ENCODE peak calls at places on chromosomes 6 and 20, in ten cellular contexts. One of them, this sample, is unnamed.

GRCh38 chr20:5198651-5198924 is 71.8 kb downstream of the CDS2 start:
- DNase-seq in transverse colon: no peak
- DNase-seq in tibial nerve: no peak
- DNase-seq in adrenal gland: no peak
- DNase-seq in H9: no peak
- DNase-seq in stomach: no peak
- DNase-seq in naive thymus-derived CD4-positive, alpha-beta T cell: no peak
- DNase-seq in cardiac muscle cell: no peak
- DNase-seq in psoas muscle: no peak
- DNase-seq in CD8-positive, alpha-beta memory T cell: no peak
- DNase-seq in this sample: no peak

GRCh38 chr6:158008894-158009891 is 27.5 kb downstream of the SYNJ2 start:
- DNase-seq in transverse colon: peak; percentile 43
- DNase-seq in tibial nerve: peak; percentile 47
- DNase-seq in adrenal gland: peak; percentile 58
- DNase-seq in H9: no peak
- DNase-seq in stomach: no peak
- DNase-seq in naive thymus-derived CD4-positive, alpha-beta T cell: no peak
- DNase-seq in cardiac muscle cell: no peak
- DNase-seq in psoas muscle: peak; percentile 81
- DNase-seq in CD8-positive, alpha-beta memory T cell: no peak
- DNase-seq in this sample: peak; percentile 67

GRCh38 chr6:73732845-73733675 is 37.1 kb downstream of the CD109 start:
- DNase-seq in transverse colon: peak; percentile 62
- DNase-seq in tibial nerve: peak; percentile 23
- DNase-seq in adrenal gland: peak; percentile 47
- DNase-seq in H9: peak; percentile 71
- DNase-seq in stomach: peak; percentile 59
- DNase-seq in naive thymus-derived CD4-positive, alpha-beta T cell: peak; percentile 34
- DNase-seq in cardiac muscle cell: peak; percentile 80
- DNase-seq in psoas muscle: no peak
- DNase-seq in CD8-positive, alpha-beta memory T cell: peak; percentile 42
- DNase-seq in this sample: peak; percentile 66

GRCh38 chr6:31799781-31800180 is 4.2 kb upstream of the VARS1 start:
- DNase-seq in transverse colon: no peak
- DNase-seq in tibial nerve: no peak
- DNase-seq in adrenal gland: no peak
- DNase-seq in H9: no peak
- DNase-seq in stomach: no peak
- DNase-seq in naive thymus-derived CD4-positive, alpha-beta T cell: no peak
- DNase-seq in cardiac muscle cell: no peak
- DNase-seq in psoas muscle: no peak
- DNase-seq in CD8-positive, alpha-beta memory T cell: no peak
- DNase-seq in this sample: no peak

GRCh38 chr20:23230766-23231385 is 119.7 kb upstream of the NXT1 start:
- DNase-seq in transverse colon: no peak
- DNase-seq in tibial nerve: no peak
- DNase-seq in adrenal gland: no peak
- DNase-seq in H9: no peak
- DNase-seq in stomach: no peak
- DNase-seq in naive thymus-derived CD4-positive, alpha-beta T cell: no peak
- DNase-seq in cardiac muscle cell: no peak
- DNase-seq in psoas muscle: no peak
- DNase-seq in CD8-positive, alpha-beta memory T cell: no peak
- DNase-seq in this sample: no peak

GRCh38 chr6:21327326-21328140 is 266.0 kb upstream of the SOX4 start:
- DNase-seq in transverse colon: no peak
- DNase-seq in tibial nerve: no peak
- DNase-seq in adrenal gland: no peak
- DNase-seq in H9: peak; percentile 58
- DNase-seq in stomach: no peak
- DNase-seq in naive thymus-derived CD4-positive, alpha-beta T cell: no peak
- DNase-seq in cardiac muscle cell: no peak
- DNase-seq in psoas muscle: no peak
- DNase-seq in CD8-positive, alpha-beta memory T cell: no peak
- DNase-seq in this sample: no peak

GRCh38 chr20:16556299-16556698 is 16.9 kb downstream of the KIF16B start:
- DNase-seq in transverse colon: no peak
- DNase-seq in tibial nerve: no peak
- DNase-seq in adrenal gland: no peak
- DNase-seq in H9: no peak
- DNase-seq in stomach: no peak
- DNase-seq in naive thymus-derived CD4-positive, alpha-beta T cell: no peak
- DNase-seq in cardiac muscle cell: no peak
- DNase-seq in psoas muscle: no peak
- DNase-seq in CD8-positive, alpha-beta memory T cell: no peak
- DNase-seq in this sample: no peak

GRCh38 chr6:104212977-104213696 is 646.6 kb downstream of the HACE1 start:
- DNase-seq in transverse colon: no peak
- DNase-seq in tibial nerve: no peak
- DNase-seq in adrenal gland: no peak
- DNase-seq in H9: no peak
- DNase-seq in stomach: no peak
- DNase-seq in naive thymus-derived CD4-positive, alpha-beta T cell: no peak
- DNase-seq in cardiac muscle cell: no peak
- DNase-seq in psoas muscle: no peak
- DNase-seq in CD8-positive, alpha-beta memory T cell: no peak
- DNase-seq in this sample: no peak

GRCh38 chr6:151561238-151561637 is 67.4 kb downstream of the CCDC170 start:
- DNase-seq in transverse colon: no peak
- DNase-seq in tibial nerve: no peak
- DNase-seq in adrenal gland: no peak
- DNase-seq in H9: no peak
- DNase-seq in stomach: no peak
- DNase-seq in naive thymus-derived CD4-positive, alpha-beta T cell: no peak
- DNase-seq in cardiac muscle cell: no peak
- DNase-seq in psoas muscle: no peak
- DNase-seq in CD8-positive, alpha-beta memory T cell: no peak
- DNase-seq in this sample: no peak

GRCh38 chr6:144879436-144879835 is 594.3 kb downstream of the UTRN start:
- DNase-seq in transverse colon: no peak
- DNase-seq in tibial nerve: no peak
- DNase-seq in adrenal gland: no peak
- DNase-seq in H9: no peak
- DNase-seq in stomach: no peak
- DNase-seq in naive thymus-derived CD4-positive, alpha-beta T cell: no peak
- DNase-seq in cardiac muscle cell: no peak
- DNase-seq in psoas muscle: no peak
- DNase-seq in CD8-positive, alpha-beta memory T cell: no peak
- DNase-seq in this sample: no peak

GRCh38 chr20:54062812-54063280 is 7.5 kb downstream of the BCAS1 start:
- DNase-seq in transverse colon: no peak
- DNase-seq in tibial nerve: no peak
- DNase-seq in adrenal gland: no peak
- DNase-seq in H9: no peak
- DNase-seq in stomach: no peak
- DNase-seq in naive thymus-derived CD4-positive, alpha-beta T cell: no peak
- DNase-seq in cardiac muscle cell: peak; percentile 48
- DNase-seq in psoas muscle: no peak
- DNase-seq in CD8-positive, alpha-beta memory T cell: no peak
- DNase-seq in this sample: peak; percentile 37

GRCh38 chr6:137218473-137218916 is 690 bp downstream of the IFNGR1 start:
- DNase-seq in transverse colon: peak; percentile 52
- DNase-seq in tibial nerve: no peak
- DNase-seq in adrenal gland: peak; percentile 60
- DNase-seq in H9: no peak
- DNase-seq in stomach: no peak
- DNase-seq in naive thymus-derived CD4-positive, alpha-beta T cell: peak; percentile 29
- DNase-seq in cardiac muscle cell: peak; percentile 37
- DNase-seq in psoas muscle: peak; percentile 67
- DNase-seq in CD8-positive, alpha-beta memory T cell: peak; percentile 21
- DNase-seq in this sample: no peak

GRCh38 chr6:25004357-25004756 is 68.6 kb upstream of the RIPOR2 start:
- DNase-seq in transverse colon: no peak
- DNase-seq in tibial nerve: no peak
- DNase-seq in adrenal gland: no peak
- DNase-seq in H9: no peak
- DNase-seq in stomach: no peak
- DNase-seq in naive thymus-derived CD4-positive, alpha-beta T cell: no peak
- DNase-seq in cardiac muscle cell: no peak
- DNase-seq in psoas muscle: no peak
- DNase-seq in CD8-positive, alpha-beta memory T cell: no peak
- DNase-seq in this sample: no peak

GRCh38 chr6:1952726-1953360 is 292.6 kb downstream of the GMDS start:
- DNase-seq in transverse colon: no peak
- DNase-seq in tibial nerve: no peak
- DNase-seq in adrenal gland: no peak
- DNase-seq in H9: no peak
- DNase-seq in stomach: no peak
- DNase-seq in naive thymus-derived CD4-positive, alpha-beta T cell: no peak
- DNase-seq in cardiac muscle cell: no peak
- DNase-seq in psoas muscle: no peak
- DNase-seq in CD8-positive, alpha-beta memory T cell: no peak
- DNase-seq in this sample: no peak

GRCh38 chr6:137808191-137808590 is 58.9 kb upstream of the TNFAIP3 start:
- DNase-seq in transverse colon: no peak
- DNase-seq in tibial nerve: no peak
- DNase-seq in adrenal gland: no peak
- DNase-seq in H9: no peak
- DNase-seq in stomach: no peak
- DNase-seq in naive thymus-derived CD4-positive, alpha-beta T cell: no peak
- DNase-seq in cardiac muscle cell: no peak
- DNase-seq in psoas muscle: no peak
- DNase-seq in CD8-positive, alpha-beta memory T cell: no peak
- DNase-seq in this sample: no peak

GRCh38 chr6:168355716-168356522 is 36.3 kb upstream of the DACT2 start:
- DNase-seq in transverse colon: peak; percentile 68
- DNase-seq in tibial nerve: no peak
- DNase-seq in adrenal gland: no peak
- DNase-seq in H9: peak; percentile 57
- DNase-seq in stomach: peak; percentile 64
- DNase-seq in naive thymus-derived CD4-positive, alpha-beta T cell: no peak
- DNase-seq in cardiac muscle cell: peak; percentile 67
- DNase-seq in psoas muscle: peak; percentile 68
- DNase-seq in CD8-positive, alpha-beta memory T cell: no peak
- DNase-seq in this sample: peak; percentile 19

GRCh38 chr6:56370127-56370540 is 122.8 kb upstream of the COL21A1 start:
- DNase-seq in transverse colon: peak; percentile 68
- DNase-seq in tibial nerve: peak; percentile 33
- DNase-seq in adrenal gland: peak; percentile 42
- DNase-seq in H9: peak; percentile 71
- DNase-seq in stomach: peak; percentile 74
- DNase-seq in naive thymus-derived CD4-positive, alpha-beta T cell: no peak
- DNase-seq in cardiac muscle cell: peak; percentile 52
- DNase-seq in psoas muscle: peak; percentile 63
- DNase-seq in CD8-positive, alpha-beta memory T cell: no peak
- DNase-seq in this sample: no peak

GRCh38 chr6:3825851-3826581 is 23.2 kb upstream of the FAM50B start:
- DNase-seq in transverse colon: peak; percentile 78
- DNase-seq in tibial nerve: peak; percentile 79
- DNase-seq in adrenal gland: peak; percentile 84
- DNase-seq in H9: no peak
- DNase-seq in stomach: peak; percentile 92
- DNase-seq in naive thymus-derived CD4-positive, alpha-beta T cell: no peak
- DNase-seq in cardiac muscle cell: no peak
- DNase-seq in psoas muscle: peak; percentile 94
- DNase-seq in CD8-positive, alpha-beta memory T cell: no peak
- DNase-seq in this sample: peak; percentile 17
- H3K27ac ChIP-seq in transverse colon: peak overlapping the region; percentile 83
- H3K27ac ChIP-seq in tibial nerve: peak overlapping the region; percentile 62
- H3K27ac ChIP-seq in adrenal gland: peak overlapping the region; percentile 89
- H3K27ac ChIP-seq in H9: no peak overlapping the region
- H3K27ac ChIP-seq in stomach: peak overlapping the region; percentile 92
- H3K27ac ChIP-seq in naive thymus-derived CD4-positive, alpha-beta T cell: no peak overlapping the region
- H3K27ac ChIP-seq in cardiac muscle cell: no peak overlapping the region
- H3K27ac ChIP-seq in psoas muscle: peak overlapping the region; percentile 89
- H3K27ac ChIP-seq in CD8-positive, alpha-beta memory T cell: no peak overlapping the region
- H3K27ac ChIP-seq in this sample: peak overlapping the region; percentile 85

DNA sequence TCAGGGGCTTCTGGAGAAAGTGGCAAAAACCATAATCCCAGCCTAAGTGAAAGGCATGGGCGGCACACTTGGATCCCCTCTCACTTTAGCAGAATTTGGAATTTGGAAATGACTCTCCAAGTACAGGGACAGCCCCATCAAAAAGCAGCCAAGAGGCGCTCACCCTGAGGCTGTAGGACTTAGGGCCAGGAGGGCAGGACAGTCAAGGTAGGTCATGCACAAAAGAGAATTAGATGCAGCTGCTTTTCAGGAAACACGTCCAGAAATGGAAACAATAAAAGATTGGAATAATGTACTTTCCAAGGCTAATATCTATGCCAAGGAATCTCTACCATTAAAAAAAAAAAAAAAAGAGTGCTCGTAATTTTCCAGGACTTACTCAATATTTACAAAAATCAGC is 20.0 kb downstream of the PREP start:
- DNase-seq in transverse colon: no peak
- DNase-seq in tibial nerve: no peak
- DNase-seq in adrenal gland: no peak
- DNase-seq in H9: no peak
- DNase-seq in stomach: no peak
- DNase-seq in naive thymus-derived CD4-positive, alpha-beta T cell: no peak
- DNase-seq in cardiac muscle cell: no peak
- DNase-seq in psoas muscle: no peak
- DNase-seq in CD8-positive, alpha-beta memory T cell: no peak
- DNase-seq in this sample: no peak
- H3K27ac ChIP-seq in transverse colon: peak overlapping the region; percentile 60
- H3K27ac ChIP-seq in tibial nerve: no peak overlapping the region
- H3K27ac ChIP-seq in adrenal gland: no peak overlapping the region
- H3K27ac ChIP-seq in H9: no peak overlapping the region
- H3K27ac ChIP-seq in stomach: no peak overlapping the region
- H3K27ac ChIP-seq in naive thymus-derived CD4-positive, alpha-beta T cell: no peak overlapping the region
- H3K27ac ChIP-seq in cardiac muscle cell: no peak overlapping the region
- H3K27ac ChIP-seq in psoas muscle: no peak overlapping the region
- H3K27ac ChIP-seq in CD8-positive, alpha-beta memory T cell: no peak overlapping the region
- H3K27ac ChIP-seq in this sample: no peak overlapping the region

DNA sequence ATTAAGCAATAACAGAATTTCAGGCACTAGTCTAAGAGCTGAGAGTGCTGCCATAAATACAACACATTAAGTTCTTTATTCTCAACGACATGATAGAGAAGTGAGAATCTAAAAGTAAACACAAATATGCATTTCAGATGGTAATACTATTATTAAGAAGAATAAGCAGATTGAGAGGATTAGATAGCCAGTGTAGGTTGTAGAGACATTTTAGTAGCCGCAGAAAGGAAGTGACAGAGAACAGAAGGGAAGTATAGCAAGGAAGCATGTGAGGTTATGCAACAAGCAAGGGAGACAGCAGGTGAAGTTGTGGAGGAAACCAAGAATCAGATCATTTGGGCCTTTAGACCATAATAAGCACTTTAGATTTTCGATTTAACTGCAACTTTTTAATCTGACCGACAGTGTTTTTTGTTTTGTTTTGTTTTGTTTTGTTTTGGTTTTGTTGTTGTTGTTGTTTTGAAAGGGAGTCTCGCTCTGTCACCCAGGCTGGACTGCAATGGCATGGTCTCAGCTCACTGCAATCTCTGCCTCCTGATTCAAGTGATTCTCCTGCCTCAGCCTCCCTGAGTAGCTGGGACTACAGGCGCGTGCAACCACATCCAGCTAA is 737.0 kb upstream of the ADGRB3 start:
- DNase-seq in transverse colon: no peak
- DNase-seq in tibial nerve: no peak
- DNase-seq in adrenal gland: no peak
- DNase-seq in H9: no peak
- DNase-seq in stomach: no peak
- DNase-seq in naive thymus-derived CD4-positive, alpha-beta T cell: no peak
- DNase-seq in cardiac muscle cell: no peak
- DNase-seq in psoas muscle: no peak
- DNase-seq in CD8-positive, alpha-beta memory T cell: no peak
- DNase-seq in this sample: no peak
- H3K27ac ChIP-seq in transverse colon: no peak overlapping the region
- H3K27ac ChIP-seq in tibial nerve: no peak overlapping the region
- H3K27ac ChIP-seq in adrenal gland: no peak overlapping the region
- H3K27ac ChIP-seq in H9: no peak overlapping the region
- H3K27ac ChIP-seq in stomach: no peak overlapping the region
- H3K27ac ChIP-seq in naive thymus-derived CD4-positive, alpha-beta T cell: no peak overlapping the region
- H3K27ac ChIP-seq in cardiac muscle cell: no peak overlapping the region
- H3K27ac ChIP-seq in psoas muscle: no peak overlapping the region
- H3K27ac ChIP-seq in CD8-positive, alpha-beta memory T cell: peak overlapping the region; percentile 34
- H3K27ac ChIP-seq in this sample: no peak overlapping the region

GRCh38 chr6:15491986-15492269 is 170.9 kb downstream of the DTNBP1 start:
- DNase-seq in transverse colon: no peak
- DNase-seq in tibial nerve: no peak
- DNase-seq in adrenal gland: no peak
- DNase-seq in H9: no peak
- DNase-seq in stomach: no peak
- DNase-seq in naive thymus-derived CD4-positive, alpha-beta T cell: no peak
- DNase-seq in cardiac muscle cell: no peak
- DNase-seq in psoas muscle: no peak
- DNase-seq in CD8-positive, alpha-beta memory T cell: no peak
- DNase-seq in this sample: no peak
- H3K27ac ChIP-seq in transverse colon: no peak overlapping the region
- H3K27ac ChIP-seq in tibial nerve: no peak overlapping the region
- H3K27ac ChIP-seq in adrenal gland: peak overlapping the region; percentile 9
- H3K27ac ChIP-seq in H9: no peak overlapping the region
- H3K27ac ChIP-seq in stomach: no peak overlapping the region
- H3K27ac ChIP-seq in naive thymus-derived CD4-positive, alpha-beta T cell: no peak overlapping the region
- H3K27ac ChIP-seq in cardiac muscle cell: no peak overlapping the region
- H3K27ac ChIP-seq in psoas muscle: no peak overlapping the region
- H3K27ac ChIP-seq in CD8-positive, alpha-beta memory T cell: no peak overlapping the region
- H3K27ac ChIP-seq in this sample: no peak overlapping the region

This sample was measured in caudate nucleus.